ENCODE peak calls at places on chromosomes 3 and 15, in seven cellular contexts. One of them, this sample, is unnamed.
A peak's percentile ranks its signal among the peaks of the same experiment; 100 is the strongest.

GRCh38 chr3:4939276-4939675 is 40.0 kb upstream of the BHLHE40 start:
- DNase-seq in heart right ventricle: no peak
- DNase-seq in RWPE1: no peak
- DNase-seq in ovary: no peak
- DNase-seq in cardiac muscle cell: no peak
- DNase-seq in HFFc6: peak; percentile 23
- DNase-seq in tibial nerve: no peak
- DNase-seq in this sample: no peak

GRCh38 chr3:81660036-81660435 is 101.4 kb downstream of the GBE1 start:
- DNase-seq in heart right ventricle: no peak
- DNase-seq in HFFc6: no peak
- DNase-seq in ovary: no peak
- DNase-seq in RWPE1: no peak
- DNase-seq in cardiac muscle cell: no peak
- DNase-seq in tibial nerve: no peak
- DNase-seq in this sample: no peak

GRCh38 chr3:20254268-20255117 is 68.5 kb upstream of the SGO1 start:
- DNase-seq in RWPE1: no peak
- DNase-seq in cardiac muscle cell: no peak
- DNase-seq in tibial nerve: no peak
- DNase-seq in HFFc6: no peak
- DNase-seq in ovary: no peak
- DNase-seq in heart right ventricle: no peak
- DNase-seq in this sample: no peak

GRCh38 chr3:146504546-146505197 is 35.3 kb upstream of the PLSCR2 start:
- DNase-seq in cardiac muscle cell: no peak
- DNase-seq in HFFc6: no peak
- DNase-seq in ovary: no peak
- DNase-seq in heart right ventricle: no peak
- DNase-seq in RWPE1: no peak
- DNase-seq in tibial nerve: no peak
- DNase-seq in this sample: no peak

GRCh38 chr3:129984124-129984523 is 9.6 kb downstream of the TRH start:
- DNase-seq in ovary: no peak
- DNase-seq in heart right ventricle: no peak
- DNase-seq in HFFc6: peak; percentile 10
- DNase-seq in RWPE1: no peak
- DNase-seq in tibial nerve: no peak
- DNase-seq in cardiac muscle cell: peak; percentile 25
- DNase-seq in this sample: no peak

GRCh38 chr3:58528629-58529028 is 8.4 kb downstream of the ACOX2 start:
- DNase-seq in cardiac muscle cell: peak; percentile 75
- DNase-seq in tibial nerve: no peak
- DNase-seq in HFFc6: peak; percentile 15
- DNase-seq in heart right ventricle: peak; percentile 32
- DNase-seq in ovary: no peak
- DNase-seq in RWPE1: peak; percentile 61
- DNase-seq in this sample: no peak

GRCh38 chr3:113867506-113867905 is 28.9 kb downstream of the GRAMD1C start:
- DNase-seq in tibial nerve: no peak
- DNase-seq in RWPE1: peak; percentile 81
- DNase-seq in HFFc6: peak; percentile 81
- DNase-seq in ovary: no peak
- DNase-seq in heart right ventricle: no peak
- DNase-seq in cardiac muscle cell: no peak
- DNase-seq in this sample: no peak

GRCh38 chr15:63061971-63062370 is 19.4 kb downstream of the TPM1 start:
- DNase-seq in tibial nerve: no peak
- DNase-seq in ovary: no peak
- DNase-seq in RWPE1: no peak
- DNase-seq in HFFc6: no peak
- DNase-seq in cardiac muscle cell: no peak
- DNase-seq in heart right ventricle: no peak
- DNase-seq in this sample: no peak

GRCh38 chr3:177410734-177411133 is 213.5 kb upstream of the TBL1XR1 start:
- DNase-seq in heart right ventricle: no peak
- DNase-seq in RWPE1: no peak
- DNase-seq in tibial nerve: no peak
- DNase-seq in ovary: no peak
- DNase-seq in cardiac muscle cell: no peak
- DNase-seq in HFFc6: no peak
- DNase-seq in this sample: no peak

GRCh38 chr3:13547591-13548371 is 1.1 kb upstream of the FBLN2 start:
- DNase-seq in RWPE1: peak; percentile 73
- DNase-seq in heart right ventricle: no peak
- DNase-seq in cardiac muscle cell: no peak
- DNase-seq in tibial nerve: no peak
- DNase-seq in HFFc6: no peak
- DNase-seq in ovary: no peak
- DNase-seq in this sample: no peak

GRCh38 chr3:77186728-77187127 is 146.8 kb downstream of the ROBO2 start:
- DNase-seq in cardiac muscle cell: peak; percentile 7
- DNase-seq in ovary: no peak
- DNase-seq in HFFc6: no peak
- DNase-seq in heart right ventricle: no peak
- DNase-seq in tibial nerve: no peak
- DNase-seq in RWPE1: peak; percentile 14
- DNase-seq in this sample: no peak

GRCh38 chr3:100457811-100458210 is 34.6 kb upstream of the TMEM45A start:
- DNase-seq in ovary: no peak
- DNase-seq in heart right ventricle: no peak
- DNase-seq in cardiac muscle cell: no peak
- DNase-seq in RWPE1: no peak
- DNase-seq in HFFc6: no peak
- DNase-seq in tibial nerve: no peak
- DNase-seq in this sample: no peak

GRCh38 chr3:99502871-99503270 is 135.5 kb upstream of the COL8A1 start:
- DNase-seq in HFFc6: no peak
- DNase-seq in ovary: no peak
- DNase-seq in heart right ventricle: no peak
- DNase-seq in tibial nerve: no peak
- DNase-seq in cardiac muscle cell: peak; percentile 57
- DNase-seq in RWPE1: no peak
- DNase-seq in this sample: no peak

GRCh38 chr15:64618569-64618968 is 156.8 kb downstream of the RBPMS2 start:
- DNase-seq in RWPE1: no peak
- DNase-seq in ovary: no peak
- DNase-seq in tibial nerve: no peak
- DNase-seq in cardiac muscle cell: no peak
- DNase-seq in HFFc6: no peak
- DNase-seq in heart right ventricle: no peak
- DNase-seq in this sample: no peak

GRCh38 chr3:195914648-195915473 is 6.5 kb upstream of the TNK2 start:
- DNase-seq in RWPE1: peak; percentile 98
- DNase-seq in cardiac muscle cell: peak; percentile 97
- DNase-seq in HFFc6: peak; percentile 97
- DNase-seq in tibial nerve: peak; percentile 80
- DNase-seq in ovary: peak; percentile 88
- DNase-seq in heart right ventricle: peak; percentile 89
- DNase-seq in this sample: peak; percentile 97

GRCh38 chr3:29427266-29428103 is 146.6 kb downstream of the RBMS3 start:
- DNase-seq in RWPE1: no peak
- DNase-seq in cardiac muscle cell: peak; percentile 62
- DNase-seq in heart right ventricle: peak; percentile 15
- DNase-seq in ovary: no peak
- DNase-seq in tibial nerve: no peak
- DNase-seq in HFFc6: no peak
- DNase-seq in this sample: peak; percentile 76

GRCh38 chr15:84647726-84648125 is 6.4 kb downstream of the WDR73 start:
- DNase-seq in RWPE1: no peak
- DNase-seq in ovary: no peak
- DNase-seq in heart right ventricle: no peak
- DNase-seq in tibial nerve: no peak
- DNase-seq in HFFc6: no peak
- DNase-seq in cardiac muscle cell: no peak
- DNase-seq in this sample: no peak

GRCh38 chr15:82080774-82081173 is 35.0 kb upstream of the MEX3B start:
- DNase-seq in RWPE1: no peak
- DNase-seq in HFFc6: no peak
- DNase-seq in ovary: no peak
- DNase-seq in heart right ventricle: no peak
- DNase-seq in tibial nerve: no peak
- DNase-seq in cardiac muscle cell: no peak
- DNase-seq in this sample: no peak

GRCh38 chr15:40870716-40871115 is 3.3 kb downstream of the RHOV start:
- DNase-seq in heart right ventricle: no peak
- DNase-seq in RWPE1: no peak
- DNase-seq in tibial nerve: no peak
- DNase-seq in HFFc6: no peak
- DNase-seq in ovary: no peak
- DNase-seq in cardiac muscle cell: no peak
- DNase-seq in this sample: no peak

GRCh38 chr3:19254189-19254588 is 105.9 kb downstream of the KCNH8 start:
- DNase-seq in cardiac muscle cell: no peak
- DNase-seq in tibial nerve: no peak
- DNase-seq in RWPE1: no peak
- DNase-seq in heart right ventricle: no peak
- DNase-seq in HFFc6: no peak
- DNase-seq in ovary: no peak
- DNase-seq in this sample: no peak
- TF ChIP-seq CTCF in cardiac muscle cell: no peak
- TF ChIP-seq CTCF in tibial nerve: no peak
- TF ChIP-seq CTCF in RWPE1: no peak
- TF ChIP-seq CTCF in heart right ventricle: no peak
- TF ChIP-seq CTCF in HFFc6: no peak
- TF ChIP-seq CTCF in ovary: no peak
- TF ChIP-seq CTCF in this sample: no peak

GRCh38 chr3:153289334-153289808 is 127.3 kb downstream of the RAP2B start:
- DNase-seq in HFFc6: peak; percentile 45
- DNase-seq in ovary: no peak
- DNase-seq in cardiac muscle cell: no peak
- DNase-seq in tibial nerve: no peak
- DNase-seq in heart right ventricle: no peak
- DNase-seq in RWPE1: no peak
- DNase-seq in this sample: no peak

GRCh38 chr3:153293222-153293621 is 131.2 kb downstream of the RAP2B start:
- DNase-seq in tibial nerve: no peak
- DNase-seq in HFFc6: peak; percentile 55
- DNase-seq in RWPE1: peak; percentile 45
- DNase-seq in heart right ventricle: no peak
- DNase-seq in ovary: no peak
- DNase-seq in cardiac muscle cell: peak; percentile 74
- DNase-seq in this sample: no peak

GRCh38 chr3:153290278-153291015 is 128.4 kb downstream of the RAP2B start:
- DNase-seq in RWPE1: peak; percentile 37
- DNase-seq in ovary: no peak
- DNase-seq in cardiac muscle cell: no peak
- DNase-seq in tibial nerve: no peak
- DNase-seq in HFFc6: no peak
- DNase-seq in heart right ventricle: no peak
- DNase-seq in this sample: no peak

GRCh38 chr3:153287017-153287416 is 125.0 kb downstream of the RAP2B start:
- DNase-seq in RWPE1: peak; percentile 26
- DNase-seq in tibial nerve: no peak
- DNase-seq in cardiac muscle cell: no peak
- DNase-seq in ovary: no peak
- DNase-seq in heart right ventricle: no peak
- DNase-seq in HFFc6: no peak
- DNase-seq in this sample: no peak

DNA sequence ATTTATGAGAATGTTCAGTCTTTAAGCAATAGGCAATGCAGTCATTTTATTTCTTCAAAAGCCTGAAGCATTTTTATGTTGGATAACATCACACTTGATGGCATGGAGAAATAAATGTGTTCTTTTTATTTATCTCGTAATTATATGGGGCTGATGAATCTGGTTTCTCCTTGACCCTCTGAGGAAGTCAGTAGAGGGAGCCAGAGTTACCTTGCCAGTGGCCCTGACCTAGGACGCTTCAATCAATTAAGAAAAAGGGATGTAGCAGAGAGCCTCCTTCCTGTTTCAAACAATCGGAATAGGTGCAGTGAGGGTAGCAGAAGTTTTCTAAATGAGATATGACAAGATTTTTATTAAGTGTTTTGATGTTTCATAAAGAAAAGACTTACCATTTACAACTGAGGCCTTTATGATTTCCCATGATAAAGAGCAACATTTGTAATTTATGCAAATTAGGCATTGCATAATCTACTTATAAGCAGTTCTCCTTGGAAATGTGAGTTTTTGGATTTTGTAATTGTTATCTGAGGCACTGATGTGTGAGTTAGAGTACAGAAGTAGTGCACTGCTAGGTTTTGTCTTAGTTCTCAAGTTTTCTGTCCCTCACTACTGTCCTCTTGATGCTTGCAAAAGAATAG is 129.1 kb downstream of the RAP2B start:
- DNase-seq in HFFc6: peak; percentile 29
- DNase-seq in RWPE1: peak; percentile 26
- DNase-seq in ovary: no peak
- DNase-seq in heart right ventricle: no peak
- DNase-seq in cardiac muscle cell: peak; percentile 35
- DNase-seq in tibial nerve: no peak
- DNase-seq in this sample: no peak
- TF ChIP-seq CTCF in HFFc6: peak; percentile 72
- TF ChIP-seq CTCF in RWPE1: peak; percentile 35
- TF ChIP-seq CTCF in ovary: no peak
- TF ChIP-seq CTCF in heart right ventricle: no peak
- TF ChIP-seq CTCF in cardiac muscle cell: peak; percentile 54
- TF ChIP-seq CTCF in tibial nerve: peak; percentile 21
- TF ChIP-seq CTCF in this sample: no peak

DNA sequence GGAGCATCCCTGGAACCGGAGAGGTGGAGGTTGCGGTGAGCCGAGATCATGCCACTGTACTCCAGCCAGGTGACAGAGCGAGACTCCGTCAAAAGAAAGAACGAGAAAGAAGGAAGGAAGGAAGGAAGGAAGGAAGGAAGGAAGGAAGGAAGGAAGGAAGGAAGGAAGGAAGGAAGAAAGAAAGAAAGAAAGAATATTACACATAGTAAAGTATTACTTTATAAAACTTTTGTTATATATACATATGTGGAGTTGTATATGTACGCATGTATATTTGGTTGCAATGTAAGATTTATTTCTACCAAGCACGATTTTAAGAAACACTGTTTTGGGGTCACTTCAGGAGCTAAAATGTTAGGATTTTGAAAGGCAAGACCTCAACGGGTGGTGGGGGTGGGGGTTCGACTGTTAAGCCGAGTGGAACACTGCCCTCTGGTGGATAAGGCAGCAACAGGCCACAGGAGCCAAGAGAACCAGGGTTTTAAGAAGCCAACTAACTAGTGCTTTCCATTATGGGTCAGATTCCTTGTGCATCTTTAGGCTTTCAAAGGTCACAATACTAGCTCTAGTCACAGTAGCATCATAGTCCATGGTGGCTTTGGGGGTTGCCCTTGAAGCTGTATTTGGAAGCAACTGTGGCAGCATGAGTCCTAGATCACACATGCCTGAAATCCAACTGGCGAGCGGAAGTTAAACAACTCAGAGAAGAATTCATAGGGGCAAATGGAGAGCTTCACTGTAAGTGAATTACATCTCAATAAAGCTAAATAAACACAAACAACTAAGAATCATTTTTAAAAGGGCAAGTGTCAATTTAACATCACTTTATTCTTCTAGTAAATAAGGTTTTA is 22.5 kb downstream of the GLB1 start:
- DNase-seq in RWPE1: peak; percentile 77
- DNase-seq in ovary: no peak
- DNase-seq in heart right ventricle: peak; percentile 29
- DNase-seq in cardiac muscle cell: peak; percentile 83
- DNase-seq in tibial nerve: no peak
- DNase-seq in HFFc6: peak; percentile 47
- DNase-seq in this sample: no peak
- TF ChIP-seq CTCF in RWPE1: peak; percentile 87
- TF ChIP-seq CTCF in ovary: peak; percentile 17
- TF ChIP-seq CTCF in heart right ventricle: peak; percentile 74
- TF ChIP-seq CTCF in cardiac muscle cell: peak; percentile 96
- TF ChIP-seq CTCF in tibial nerve: peak; percentile 57
- TF ChIP-seq CTCF in HFFc6: peak; percentile 91
- TF ChIP-seq CTCF in this sample: peak; percentile 65

GRCh38 chr3:126259411-126260391 is 79.3 kb upstream of the ALDH1L1 start:
- DNase-seq in heart right ventricle: peak; percentile 76
- DNase-seq in tibial nerve: no peak
- DNase-seq in HFFc6: no peak
- DNase-seq in ovary: peak; percentile 82
- DNase-seq in RWPE1: no peak
- DNase-seq in cardiac muscle cell: peak; percentile 64
- DNase-seq in this sample: peak; percentile 85
- TF ChIP-seq CTCF in heart right ventricle: peak; percentile 63
- TF ChIP-seq CTCF in tibial nerve: peak; percentile 83
- TF ChIP-seq CTCF in HFFc6: peak; percentile 79
- TF ChIP-seq CTCF in ovary: peak; percentile 74
- TF ChIP-seq CTCF in RWPE1: no peak
- TF ChIP-seq CTCF in cardiac muscle cell: peak; percentile 73
- TF ChIP-seq CTCF in this sample: peak; percentile 74

This sample was measured in sigmoid colon.